ENCODE peak calls at places on chromosome 15, in nine cellular contexts. Z is NCI-H1417; M is stimulated activated CD8-positive, alpha-beta memory T cell treated with anti-CD3 and anti-CD28 coated beads, Interleukin-2, amount 100 ng/mL, for 1 hour; R is DMS153; E is T47D; L is activated CD4-positive, alpha-beta T cell treated with anti-CD3 and anti-CD28 coated beads, Interleukin-2, amount 50 U/mL, for 24 hours; A is endothelial cell; X is naive thymus-derived CD8-positive, alpha-beta T cell; W is left ventricle myocardium inferior. I is an unnamed sample.

GRCh38 chr15:40060241-40060961 is 21.4 kb upstream of the SRP14 start:
- DNase-seq in X (no peak), Z (peak), A (no peak), L (no peak), E (no peak), W (no peak), R (no peak), M (no peak), I (no peak)

GRCh38 chr15:66285462-66286280 is 7.7 kb upstream of the DIS3L start:
- DNase-seq in Z (no peak), L (no peak), A (no peak), R (no peak), X (no peak), W (no peak), M (no peak), E (no peak), I (no peak)

GRCh38 chr15:31080618-31081017 is 20.9 kb downstream of the TRPM1 start:
- DNase-seq in A (peak), E (peak), L (no peak), W (peak), R (no peak), X (peak), M (no peak), Z (no peak), I (no peak)

GRCh38 chr15:32682569-32682968 is 35.2 kb upstream of the GREM1 start:
- DNase-seq in W (no peak), M (no peak), X (no peak), Z (no peak), L (no peak), A (no peak), E (no peak), R (no peak), I (no peak)

GRCh38 chr15:57732526-57733331 is 26.2 kb downstream of the POLR2M start:
- DNase-seq in Z (peak), M (no peak), L (no peak), A (peak), W (peak), X (peak), E (peak), R (no peak), I (no peak)

GRCh38 chr15:33211409-33211808 is 16.9 kb upstream of the FMN1 start:
- DNase-seq in W (no peak), X (no peak), A (no peak), L (no peak), R (peak), E (no peak), Z (peak), M (no peak), I (no peak)

GRCh38 chr15:63160638-63161037 is 3.4 kb upstream of the RPS27L start:
- DNase-seq in W (no peak), X (no peak), E (no peak), R (no peak), Z (no peak), A (no peak), M (no peak), L (no peak), I (no peak)

GRCh38 chr15:76286231-76286879 is 24.9 kb downstream of the ETFA start:
- DNase-seq in E (peak), Z (no peak), R (no peak), M (no peak), X (peak), L (no peak), W (no peak), A (no peak), I (no peak)

GRCh38 chr15:68623301-68623892 is 44.6 kb downstream of the CORO2B start:
- DNase-seq in Z (no peak), A (no peak), L (no peak), M (no peak), W (peak), X (no peak), R (no peak), E (no peak), I (no peak)

GRCh38 chr15:64596701-64597468 is 136.5 kb downstream of the ZNF609 start:
- DNase-seq in E (no peak), M (no peak), X (peak), W (no peak), Z (peak), A (peak), L (no peak), R (peak), I (no peak)

GRCh38 chr15:31574761-31575160 is 248.1 kb downstream of the KLF13 start:
- DNase-seq in L (no peak), A (no peak), Z (no peak), E (no peak), W (no peak), R (no peak), X (no peak), M (no peak), I (no peak)

GRCh38 chr15:33126559-33127290 is 67.8 kb downstream of the FMN1 start:
- DNase-seq in Z (peak), W (peak), X (peak), L (no peak), R (peak), A (peak), M (peak), E (no peak), I (no peak)

GRCh38 chr15:74964794-74965193 is 8.2 kb upstream of the RPP25 start:
- DNase-seq in L (no peak), E (no peak), X (no peak), M (no peak), A (peak), R (peak), Z (no peak), W (no peak), I (no peak)

GRCh38 chr15:77066961-77067690 is 3.8 kb downstream of the TSPAN3 start:
- DNase-seq in R (peak), L (no peak), Z (peak), A (no peak), M (no peak), E (no peak), X (no peak), W (no peak), I (no peak)

GRCh38 chr15:33279613-33280205 is 31.1 kb upstream of the RYR3 start:
- DNase-seq in R (no peak), A (no peak), M (no peak), L (no peak), E (no peak), W (no peak), X (no peak), Z (no peak), I (no peak)

GRCh38 chr15:65951007-65951406 is 81.7 kb downstream of the RAB11A start:
- DNase-seq in Z (no peak), E (no peak), A (no peak), R (no peak), X (no peak), M (no peak), W (no peak), L (no peak), I (no peak)

GRCh38 chr15:36428102-36428845 is 151.2 kb upstream of the CDIN1 start:
- DNase-seq in L (no peak), R (no peak), X (no peak), M (no peak), Z (no peak), W (no peak), E (no peak), A (no peak), I (no peak)

GRCh38 chr15:97084650-97085049 is 754.1 kb downstream of the NR2F2 start:
- DNase-seq in X (no peak), W (no peak), L (no peak), Z (no peak), R (no peak), M (no peak), E (no peak), A (no peak), I (no peak)

GRCh38 chr15:45457641-45458539 is 64.7 kb downstream of the SLC30A4 start:
- DNase-seq in L (peak), Z (peak), A (peak), M (peak), E (peak), R (peak), W (no peak), X (peak), I (peak)

GRCh38 chr15:50415752-50416404 is 8.3 kb upstream of the USP8 start:
- DNase-seq in L (no peak), Z (no peak), M (no peak), E (no peak), W (no peak), A (no peak), X (no peak), R (no peak), I (no peak)

I was measured in breast epithelium.